ENCODE peak calls at places on chromosomes 4 and X, in four cellular contexts. One of them, this sample, is unnamed.
A peak's percentile ranks its signal among the peaks of the same experiment; 100 is the strongest.

GRCh38 chrX:40084471-40084870 is 13.3 kb downstream of the BCOR start:
- DNase-seq in HCT116: no peak
- DNase-seq in K562: no peak
- DNase-seq in SK-N-SH: no peak
- DNase-seq in this sample: no peak

GRCh38 chr4:1763550-1764080 is 29.5 kb upstream of the FGFR3 start:
- DNase-seq in K562: peak; percentile 62
- DNase-seq in SK-N-SH: peak; percentile 39
- DNase-seq in HCT116: no peak
- DNase-seq in this sample: no peak

GRCh38 chrX:24145340-24146186 is 4.0 kb upstream of the ZFX start:
- DNase-seq in HCT116: no peak
- DNase-seq in K562: no peak
- DNase-seq in SK-N-SH: peak; percentile 42
- DNase-seq in this sample: no peak

GRCh38 chr4:85823295-85823694 is 348.3 kb downstream of the ARHGAP24 start:
- DNase-seq in K562: no peak
- DNase-seq in HCT116: peak; percentile 27
- DNase-seq in SK-N-SH: peak; percentile 36
- DNase-seq in this sample: no peak

GRCh38 chr4:82639947-82640346 is 78.2 kb upstream of the TMEM150C start:
- DNase-seq in HCT116: no peak
- DNase-seq in K562: no peak
- DNase-seq in SK-N-SH: no peak
- DNase-seq in this sample: no peak

GRCh38 chr4:17736484-17736883 is 44.9 kb downstream of the FAM184B start:
- DNase-seq in HCT116: no peak
- DNase-seq in K562: no peak
- DNase-seq in SK-N-SH: no peak
- DNase-seq in this sample: no peak

GRCh38 chr4:83651846-83652245 is 115.9 kb downstream of the GPAT3 start:
- DNase-seq in SK-N-SH: no peak
- DNase-seq in HCT116: no peak
- DNase-seq in K562: no peak
- DNase-seq in this sample: no peak

GRCh38 chrX:38358274-38358673 is 5.9 kb downstream of the OTC start:
- DNase-seq in HCT116: no peak
- DNase-seq in SK-N-SH: no peak
- DNase-seq in K562: no peak
- DNase-seq in this sample: no peak

GRCh38 chr4:189502841-189503240 is 437.8 kb upstream of the FRG1 start:
- DNase-seq in K562: no peak
- DNase-seq in HCT116: no peak
- DNase-seq in SK-N-SH: no peak
- DNase-seq in this sample: no peak

GRCh38 chrX:25001808-25002657 is 13.7 kb downstream of the ARX start:
- DNase-seq in HCT116: no peak
- DNase-seq in K562: no peak
- DNase-seq in SK-N-SH: no peak
- DNase-seq in this sample: no peak

GRCh38 chr4:8698341-8699062 is 105.9 kb downstream of the CPZ start:
- DNase-seq in SK-N-SH: no peak
- DNase-seq in HCT116: no peak
- DNase-seq in K562: no peak
- DNase-seq in this sample: no peak

GRCh38 chrX:108186811-108187210 is 95.2 kb downstream of the ATG4A start:
- DNase-seq in HCT116: peak; percentile 46
- DNase-seq in K562: no peak
- DNase-seq in SK-N-SH: no peak
- DNase-seq in this sample: no peak
- TF ChIP-seq JUND in HCT116: peak; percentile 77
- TF ChIP-seq JUND in K562: no peak
- TF ChIP-seq JUND in SK-N-SH: peak; percentile 59
- TF ChIP-seq JUND in this sample: no peak

DNA sequence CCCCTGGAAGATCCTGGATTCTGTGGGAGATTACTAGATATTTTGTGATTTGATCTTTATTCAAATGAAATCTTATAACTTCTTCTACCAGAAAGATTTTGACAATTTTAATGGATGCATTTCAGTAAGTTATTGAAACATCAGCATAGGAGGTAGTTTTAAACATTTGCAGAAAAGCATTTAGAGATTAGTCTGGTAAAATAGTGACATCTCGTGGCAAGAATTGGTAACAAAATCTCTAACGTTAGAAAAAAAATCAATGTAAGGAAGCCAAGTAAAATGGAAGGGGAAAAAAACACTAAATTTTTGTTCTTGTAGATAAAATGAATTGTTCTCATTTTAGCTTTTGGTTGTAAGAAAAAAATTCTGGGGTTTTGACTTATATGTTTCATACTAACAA is 73.3 kb downstream of the TASL start:
- DNase-seq in SK-N-SH: peak; percentile 8
- DNase-seq in HCT116: peak; percentile 16
- DNase-seq in K562: peak; percentile 8
- DNase-seq in this sample: peak; percentile 61
- TF ChIP-seq JUND in SK-N-SH: no peak
- TF ChIP-seq JUND in HCT116: no peak
- TF ChIP-seq JUND in K562: no peak
- TF ChIP-seq JUND in this sample: no peak

GRCh38 chr4:42914937-42915336 is 22.4 kb downstream of the GRXCR1 start:
- DNase-seq in SK-N-SH: no peak
- DNase-seq in K562: no peak
- DNase-seq in HCT116: no peak
- DNase-seq in this sample: no peak

GRCh38 chr4:42917316-42917715 is 24.8 kb downstream of the GRXCR1 start:
- DNase-seq in HCT116: no peak
- DNase-seq in K562: no peak
- DNase-seq in SK-N-SH: no peak
- DNase-seq in this sample: no peak

GRCh38 chr4:42915484-42915883 is 23.0 kb downstream of the GRXCR1 start:
- DNase-seq in SK-N-SH: no peak
- DNase-seq in K562: no peak
- DNase-seq in HCT116: no peak
- DNase-seq in this sample: no peak
- TF ChIP-seq JUND in SK-N-SH: no peak
- TF ChIP-seq JUND in K562: no peak
- TF ChIP-seq JUND in HCT116: no peak
- TF ChIP-seq JUND in this sample: no peak

GRCh38 chr4:89248879-89249281 is 58.7 kb downstream of the GPRIN3 start:
- DNase-seq in SK-N-SH: no peak
- DNase-seq in K562: no peak
- DNase-seq in HCT116: no peak
- DNase-seq in this sample: peak; percentile 2

GRCh38 chr4:89242864-89243740 is 64.5 kb downstream of the GPRIN3 start:
- DNase-seq in SK-N-SH: no peak
- DNase-seq in HCT116: no peak
- DNase-seq in K562: no peak
- DNase-seq in this sample: no peak

GRCh38 chr4:89247951-89248350 is 59.6 kb downstream of the GPRIN3 start:
- DNase-seq in K562: no peak
- DNase-seq in HCT116: no peak
- DNase-seq in SK-N-SH: no peak
- DNase-seq in this sample: no peak

GRCh38 chr4:89243741-89244252 is 63.8 kb downstream of the GPRIN3 start:
- DNase-seq in HCT116: no peak
- DNase-seq in K562: no peak
- DNase-seq in SK-N-SH: no peak
- DNase-seq in this sample: no peak

DNA sequence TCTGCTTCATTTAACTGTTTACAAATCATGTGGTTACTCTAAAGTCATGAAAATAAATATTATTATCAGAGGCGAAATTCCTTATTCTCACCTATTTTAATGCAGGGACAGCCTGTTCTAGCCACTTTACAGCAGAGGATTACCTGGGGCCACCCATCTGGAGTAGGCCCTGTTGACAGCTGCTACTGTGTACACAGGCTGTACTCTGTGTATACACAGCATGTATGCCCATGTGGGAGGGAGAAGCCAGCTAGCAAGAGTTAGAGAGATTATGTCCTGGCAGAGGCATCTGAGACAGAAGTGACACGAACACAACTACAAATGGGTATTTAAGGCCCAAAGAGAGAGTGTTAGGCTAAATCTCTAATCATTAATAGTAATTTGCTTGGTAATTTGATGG is 62.1 kb downstream of the GPRIN3 start:
- DNase-seq in SK-N-SH: no peak
- DNase-seq in K562: no peak
- DNase-seq in HCT116: no peak
- DNase-seq in this sample: peak; percentile 18
- TF ChIP-seq JUND in SK-N-SH: no peak
- TF ChIP-seq JUND in K562: no peak
- TF ChIP-seq JUND in HCT116: no peak
- TF ChIP-seq JUND in this sample: no peak

GRCh38 chrX:112746812-112747630 is 67.3 kb upstream of the LHFPL1 start:
- DNase-seq in K562: no peak
- DNase-seq in SK-N-SH: no peak
- DNase-seq in HCT116: no peak
- DNase-seq in this sample: no peak
- TF ChIP-seq JUND in K562: no peak
- TF ChIP-seq JUND in SK-N-SH: no peak
- TF ChIP-seq JUND in HCT116: no peak
- TF ChIP-seq JUND in this sample: no peak

DNA sequence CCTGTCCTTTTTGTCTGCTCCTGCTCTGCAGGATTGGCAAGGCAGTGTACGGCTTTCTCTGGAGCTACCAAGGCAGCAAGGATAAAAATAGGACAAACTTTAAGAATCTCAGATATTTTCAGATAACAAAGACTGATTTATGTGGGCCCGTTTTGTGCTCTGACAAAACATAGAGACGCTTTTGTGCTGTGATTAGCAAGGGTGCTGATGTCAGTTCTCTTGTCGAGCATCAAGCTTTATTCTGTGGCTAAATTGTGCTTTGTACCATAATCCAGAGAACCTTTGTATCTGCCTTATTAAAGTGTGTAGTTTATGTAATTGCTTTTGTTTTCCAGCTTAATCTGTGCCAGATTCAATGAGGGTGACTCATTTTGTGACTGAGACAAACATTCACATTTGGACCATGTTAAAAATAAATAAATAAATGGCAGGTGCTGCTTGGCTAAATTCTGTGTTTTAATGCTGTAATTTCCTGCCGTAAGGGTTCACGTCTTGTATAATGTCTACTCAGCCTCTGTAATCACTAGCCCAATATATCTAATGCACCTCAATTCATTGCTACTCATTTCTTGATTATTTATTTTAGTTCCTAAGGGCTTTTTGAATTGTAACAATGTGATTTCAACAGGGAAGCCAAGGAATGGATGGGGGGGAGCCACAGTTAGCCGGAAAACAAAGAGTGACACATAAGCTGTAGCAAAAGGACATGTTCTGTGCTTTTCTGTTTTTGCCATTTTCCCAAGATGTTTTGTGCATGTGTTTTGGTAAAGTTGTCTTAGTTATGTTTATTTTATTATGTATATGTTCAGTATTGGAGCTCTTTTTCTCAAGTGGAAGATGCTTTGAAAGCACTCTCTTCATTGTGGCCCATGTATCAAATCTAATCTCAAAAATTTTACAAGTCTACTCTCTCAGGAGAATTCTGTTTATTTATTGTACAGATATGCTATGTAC is 75.1 kb downstream of the GAB1 start:
- DNase-seq in SK-N-SH: no peak
- DNase-seq in K562: no peak
- DNase-seq in HCT116: no peak
- DNase-seq in this sample: no peak
- TF ChIP-seq JUND in SK-N-SH: no peak
- TF ChIP-seq JUND in K562: no peak
- TF ChIP-seq JUND in HCT116: no peak
- TF ChIP-seq JUND in this sample: no peak

GRCh38 chr4:146478009-146478408 is 43.7 kb downstream of the SLC10A7 start:
- DNase-seq in HCT116: no peak
- DNase-seq in SK-N-SH: peak; percentile 4
- DNase-seq in K562: no peak
- DNase-seq in this sample: no peak

GRCh38 chr4:146469053-146469452 is 52.7 kb downstream of the SLC10A7 start:
- DNase-seq in SK-N-SH: no peak
- DNase-seq in HCT116: no peak
- DNase-seq in K562: no peak
- DNase-seq in this sample: no peak

GRCh38 chr4:146477054-146477453 is 44.7 kb downstream of the SLC10A7 start:
- DNase-seq in SK-N-SH: no peak
- DNase-seq in HCT116: no peak
- DNase-seq in K562: no peak
- DNase-seq in this sample: no peak

DNA sequence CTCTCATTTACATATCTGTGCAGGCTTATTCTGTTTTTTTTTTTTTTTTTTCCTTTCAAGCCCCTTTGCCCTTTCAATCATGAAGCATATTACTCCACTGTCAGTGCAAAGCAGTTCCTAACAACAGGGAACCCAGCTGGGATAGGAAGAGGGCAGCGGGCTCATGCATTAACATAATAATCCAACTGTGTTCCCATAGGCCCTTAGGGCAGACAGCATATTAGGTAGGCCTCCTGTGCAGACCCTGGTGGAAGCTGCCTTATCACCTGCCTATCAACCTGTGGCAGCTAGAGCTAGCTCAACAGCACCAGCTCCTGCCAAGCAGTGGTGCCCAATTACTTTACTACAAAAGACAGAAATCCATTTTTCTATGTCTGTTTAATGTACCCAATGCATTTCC is 49.3 kb downstream of the SLC10A7 start:
- DNase-seq in HCT116: no peak
- DNase-seq in SK-N-SH: peak; percentile 42
- DNase-seq in K562: no peak
- DNase-seq in this sample: no peak
- TF ChIP-seq JUND in HCT116: no peak
- TF ChIP-seq JUND in SK-N-SH: no peak
- TF ChIP-seq JUND in K562: no peak
- TF ChIP-seq JUND in this sample: no peak

GRCh38 chr4:113781439-113782040 is 20.0 kb upstream of the CAMK2D start:
- DNase-seq in SK-N-SH: peak; percentile 33
- DNase-seq in HCT116: no peak
- DNase-seq in K562: no peak
- DNase-seq in this sample: no peak
- TF ChIP-seq JUND in SK-N-SH: no peak
- TF ChIP-seq JUND in HCT116: no peak
- TF ChIP-seq JUND in K562: no peak
- TF ChIP-seq JUND in this sample: no peak